ENCODE peak calls at places on chromosome 15, in ten cellular contexts. R is stimulated activated CD4-positive, alpha-beta T cell treated with anti-CD3 and anti-CD28 coated beads, Interleukin-2, amount 100 ng/mL, for 48 hours; N is NCI-H1694; A is CD8-positive, alpha-beta T cell; C is EH; U is right cardiac atrium; H is ovary; L is ELR; J is CD4-positive, alpha-beta T cell; X is ELF-1. T is an unnamed sample.

GRCh38 chr15:101010781-101011180 is 91.6 kb downstream of the LRRK1 start:
- DNase-seq in R (no peak), N (no peak), A (peak), C (no peak), U (no peak), H (no peak), L (no peak), J (no peak), X (peak), T (no peak)

GRCh38 chr15:65550681-65551098 is 20.4 kb downstream of the HACD3 start:
- DNase-seq in R (no peak), N (no peak), A (no peak), C (peak), U (no peak), H (no peak), L (no peak), J (no peak), X (no peak), T (no peak)

GRCh38 chr15:76625267-76625666 is 279.9 kb downstream of the SCAPER start:
- DNase-seq in R (no peak), N (no peak), A (no peak), C (no peak), U (no peak), H (no peak), L (no peak), J (no peak), X (peak), T (no peak)

GRCh38 chr15:99174989-99175388 is 70.1 kb downstream of the SYNM start:
- DNase-seq in R (no peak), N (no peak), A (no peak), C (no peak), U (no peak), H (no peak), L (no peak), J (no peak), X (no peak), T (no peak)

GRCh38 chr15:91055548-91056331 is 33.3 kb upstream of the VPS33B start:
- DNase-seq in R (peak), N (peak), A (no peak), C (peak), U (peak), H (no peak), L (peak), J (peak), X (peak), T (no peak)

GRCh38 chr15:69595009-69595825 is 142.6 kb downstream of the RPLP1 start:
- DNase-seq in R (no peak), N (no peak), A (no peak), C (peak), U (peak), H (no peak), L (no peak), J (no peak), X (no peak), T (no peak)

GRCh38 chr15:59686389-59686788 is 2.7 kb downstream of the BNIP2 start:
- DNase-seq in R (no peak), N (no peak), A (no peak), C (no peak), U (peak), H (no peak), L (no peak), J (no peak), X (no peak), T (no peak)

GRCh38 chr15:67143646-67144045 is 78.2 kb downstream of the SMAD3 start:
- DNase-seq in R (no peak), N (no peak), A (no peak), C (no peak), U (no peak), H (no peak), L (no peak), J (no peak), X (no peak), T (no peak)

GRCh38 chr15:62933388-62933787 is 109.2 kb upstream of the TPM1 start:
- DNase-seq in R (no peak), N (no peak), A (peak), C (peak), U (no peak), H (no peak), L (peak), J (no peak), X (no peak), T (no peak)

GRCh38 chr15:56739964-56740640 is 6.8 kb upstream of the ZNF280D start:
- DNase-seq in R (no peak), N (no peak), A (no peak), C (no peak), U (no peak), H (no peak), L (peak), J (no peak), X (no peak), T (no peak)

GRCh38 chr15:46365612-46366011 is 730.8 kb downstream of the SQOR start:
- DNase-seq in R (no peak), N (peak), A (no peak), C (peak), U (peak), H (no peak), L (no peak), J (no peak), X (no peak), T (no peak)

GRCh38 chr15:99502182-99502581 is 63.6 kb upstream of the MEF2A start:
- DNase-seq in R (no peak), N (no peak), A (no peak), C (no peak), U (peak), H (no peak), L (no peak), J (no peak), X (no peak), T (no peak)

GRCh38 chr15:100114100-100114499 is 227.7 kb downstream of the ADAMTS17 start:
- DNase-seq in R (no peak), N (no peak), A (no peak), C (peak), U (peak), H (peak), L (peak), J (no peak), X (peak), T (no peak)

GRCh38 chr15:51312132-51312531 is 26.3 kb downstream of the CYP19A1 start:
- DNase-seq in R (no peak), N (no peak), A (no peak), C (peak), U (no peak), H (no peak), L (no peak), J (no peak), X (no peak), T (no peak)

GRCh38 chr15:57152133-57152532 is 224.2 kb upstream of the CGNL1 start:
- DNase-seq in R (no peak), N (no peak), A (no peak), C (no peak), U (no peak), H (no peak), L (no peak), J (no peak), X (no peak), T (no peak)

GRCh38 chr15:94524565-94524964 is 293.2 kb downstream of the MCTP2 start:
- DNase-seq in R (no peak), N (no peak), A (no peak), C (no peak), U (no peak), H (no peak), L (no peak), J (no peak), X (peak), T (no peak)

GRCh38 chr15:74798388-74799254 is 14.0 kb upstream of the LMAN1L start:
- DNase-seq in R (no peak), N (no peak), A (peak), C (no peak), U (peak), H (no peak), L (no peak), J (no peak), X (no peak), T (no peak)

GRCh38 chr15:52808996-52809395 is 18.9 kb upstream of the ONECUT1 start:
- DNase-seq in R (no peak), N (no peak), A (no peak), C (no peak), U (no peak), H (no peak), L (no peak), J (no peak), X (no peak), T (no peak)

GRCh38 chr15:62782100-62782791 is 260.3 kb upstream of the TPM1 start:
- DNase-seq in R (no peak), N (peak), A (no peak), C (peak), U (peak), H (peak), L (peak), J (no peak), X (peak), T (no peak)

GRCh38 chr15:39581501-39582285 is 814 bp downstream of the THBS1 start:
- DNase-seq in R (no peak), N (no peak), A (no peak), C (peak), U (peak), H (peak), L (peak), J (no peak), X (peak), T (no peak)

GRCh38 chr15:39438795-39439577 is 141.9 kb upstream of the THBS1 start:
- DNase-seq in R (no peak), N (no peak), A (no peak), C (no peak), U (peak), H (no peak), L (peak), J (no peak), X (no peak), T (no peak)

GRCh38 chr15:68896178-68896577 is 34.1 kb upstream of the SPESP1 start:
- DNase-seq in R (no peak), N (no peak), A (no peak), C (no peak), U (no peak), H (no peak), L (no peak), J (no peak), X (no peak), T (no peak)

GRCh38 chr15:27427386-27427785 is 456.4 kb downstream of the GABRG3 start:
- DNase-seq in R (no peak), N (peak), A (no peak), C (no peak), U (no peak), H (no peak), L (no peak), J (no peak), X (no peak), T (no peak)

GRCh38 chr15:50939911-50940310 is 31.4 kb downstream of the AP4E1 start:
- DNase-seq in R (no peak), N (no peak), A (no peak), C (peak), U (no peak), H (no peak), L (peak), J (no peak), X (no peak), T (no peak)

GRCh38 chr15:57607570-57608000 is 15.9 kb downstream of the MYZAP start:
- DNase-seq in R (no peak), N (no peak), A (no peak), C (peak), U (no peak), H (no peak), L (peak), J (no peak), X (no peak), T (no peak)

GRCh38 chr15:84944311-84944710 is 37.3 kb upstream of the PDE8A start:
- DNase-seq in R (no peak), N (no peak), A (no peak), C (no peak), U (no peak), H (no peak), L (no peak), J (no peak), X (peak), T (no peak)

GRCh38 chr15:25701716-25702465 is 161.2 kb downstream of the ATP10A start:
- DNase-seq in R (no peak), N (no peak), A (no peak), C (peak), U (no peak), H (no peak), L (no peak), J (no peak), X (no peak), T (no peak)

T was measured in T-helper 22 cell.